ENCODE peak calls at places on chromosome 22, in six cellular contexts. D is activated naive CD8-positive, alpha-beta T cell treated with anti-CD3 and anti-CD28 coated beads, Interleukin-2, amount 10 ng/mL, durations not matched to agents 7 days and 5 days; Z is ACHN; H is SIG-M5; L is uterus; C is SW480. V is an unnamed sample.

GRCh38 chr22:50683086-50683993 is 10.7 kb downstream of the SHANK3 start:
- DNase-seq in D (no peak), Z (no peak), H (no peak), L (no peak), C (no peak), V (no peak)

GRCh38 chr22:37442537-37442936 is 15.3 kb upstream of the ELFN2 start:
- DNase-seq in D (no peak), Z (peak; percentile 42), H (no peak), L (no peak), C (no peak), V (no peak)

GRCh38 chr22:46813816-46814597 is 51.6 kb downstream of the TBC1D22A start:
- DNase-seq in D (no peak), Z (peak; percentile 71), H (no peak), L (no peak), C (no peak), V (peak; percentile 46)

GRCh38 chr22:20798218-20798617 is 24.3 kb downstream of the SERPIND1 start:
- DNase-seq in D (no peak), Z (no peak), H (no peak), L (no peak), C (no peak), V (no peak)

GRCh38 chr22:20264614-20265452 is 3.3 kb downstream of the RTN4R start:
- DNase-seq in D (no peak), Z (no peak), H (no peak), L (no peak), C (no peak), V (no peak)

GRCh38 chr22:38832005-38832978 is 11.5 kb downstream of the NPTXR start:
- DNase-seq in D (no peak), Z (no peak), H (no peak), L (no peak), C (no peak), V (no peak)

GRCh38 chr22:27416553-27417427 is 384.8 kb downstream of the MN1 start:
- DNase-seq in D (no peak), Z (peak; percentile 82), H (no peak), L (no peak), C (no peak), V (no peak)

GRCh38 chr22:19986410-19987341 is 29.9 kb downstream of the ARVCF start:
- DNase-seq in D (peak; percentile 83), Z (peak; percentile 68), H (no peak), L (peak; percentile 78), C (peak; percentile 46), V (peak; percentile 47)

GRCh38 chr22:37842015-37842793 is 1.9 kb downstream of the ANKRD54 start:
- DNase-seq in D (no peak), Z (no peak), H (no peak), L (no peak), C (no peak), V (no peak)